ENCODE peak calls at places on chromosome 22, in four cellular contexts. K, V, J and Q are unnamed samples.
A peak's percentile ranks its signal among the peaks of the same experiment; 100 is the strongest.

GRCh38 chr22:32801001-32801435 is 487 bp upstream of the TIMP3 start:
- DNase-seq in K (no peak), J (no peak), V (no peak), Q (no peak)

GRCh38 chr22:31583861-31584485 is 78.0 kb downstream of the PISD start:
- DNase-seq in K (no peak), V (no peak), J (no peak), Q (no peak)

GRCh38 chr22:44383652-44384562 is 71.2 kb upstream of the SHISAL1 start:
- DNase-seq in V (no peak), K (no peak), J (no peak), Q (no peak)

GRCh38 chr22:48376428-48376827 is 1451.2 kb downstream of the BRD1 start:
- DNase-seq in K (no peak), J (no peak), V (no peak), Q (no peak)

GRCh38 chr22:44037519-44038370 is 13.6 kb downstream of the PARVB start:
- DNase-seq in K (no peak), V (no peak), J (no peak), Q (peak; percentile 78)

GRCh38 chr22:45562537-45563361 is 60.1 kb downstream of the FBLN1 start:
- DNase-seq in V (no peak), K (no peak), J (no peak), Q (no peak)

GRCh38 chr22:30636226-30637077 is 871 bp downstream of the SLC35E4 start:
- DNase-seq in K (no peak), J (peak; percentile 58), V (no peak), Q (no peak)

GRCh38 chr22:50092342-50092741 is 2.5 kb downstream of the MOV10L1 start:
- DNase-seq in V (no peak), J (no peak), K (no peak), Q (no peak)